ENCODE peak calls at places on chromosomes 11 and 22, in nine cellular contexts. One of them, this sample, is unnamed.

GRCh38 chr11:66727883-66728759 is 895 bp downstream of the SPTBN2 start:
- DNase-seq in heart left ventricle: no peak
- DNase-seq in Peyer's patch: no peak
- DNase-seq in astrocyte of the cerebellum: no peak
- DNase-seq in MCF 10A: no peak
- DNase-seq in BE2C: peak
- DNase-seq in A549: no peak
- DNase-seq in astrocyte of the spinal cord: no peak
- DNase-seq in mesothelial cell of epicardium: no peak
- DNase-seq in this sample: no peak

GRCh38 chr22:50260801-50261614 is 475 bp downstream of the MAPK12 start:
- DNase-seq in BE2C: peak
- DNase-seq in MCF 10A: peak
- DNase-seq in mesothelial cell of epicardium: peak
- DNase-seq in astrocyte of the spinal cord: peak
- DNase-seq in A549: no peak
- DNase-seq in astrocyte of the cerebellum: no peak
- DNase-seq in heart left ventricle: no peak
- DNase-seq in Peyer's patch: no peak
- DNase-seq in this sample: no peak

GRCh38 chr11:121634889-121635288 is 182.1 kb upstream of the SORL1-AS1 start:
- DNase-seq in heart left ventricle: no peak
- DNase-seq in mesothelial cell of epicardium: no peak
- DNase-seq in astrocyte of the spinal cord: peak
- DNase-seq in BE2C: no peak
- DNase-seq in MCF 10A: peak
- DNase-seq in astrocyte of the cerebellum: peak
- DNase-seq in A549: no peak
- DNase-seq in Peyer's patch: no peak
- DNase-seq in this sample: no peak

GRCh38 chr11:65786786-65787636 is at the start of gene OVOL1:
- DNase-seq in MCF 10A: no peak
- DNase-seq in A549: no peak
- DNase-seq in astrocyte of the cerebellum: no peak
- DNase-seq in heart left ventricle: peak
- DNase-seq in BE2C: no peak
- DNase-seq in mesothelial cell of epicardium: peak
- DNase-seq in Peyer's patch: peak
- DNase-seq in astrocyte of the spinal cord: no peak
- DNase-seq in this sample: no peak

GRCh38 chr22:46031561-46031960 is 54.6 kb upstream of the WNT7B start:
- DNase-seq in A549: no peak
- DNase-seq in MCF 10A: no peak
- DNase-seq in BE2C: no peak
- DNase-seq in astrocyte of the spinal cord: no peak
- DNase-seq in Peyer's patch: peak
- DNase-seq in mesothelial cell of epicardium: no peak
- DNase-seq in heart left ventricle: no peak
- DNase-seq in astrocyte of the cerebellum: no peak
- DNase-seq in this sample: no peak

GRCh38 chr11:88689548-88690240 is 352.2 kb upstream of the CTSC start:
- DNase-seq in Peyer's patch: no peak
- DNase-seq in BE2C: no peak
- DNase-seq in heart left ventricle: no peak
- DNase-seq in MCF 10A: peak
- DNase-seq in astrocyte of the spinal cord: no peak
- DNase-seq in astrocyte of the cerebellum: no peak
- DNase-seq in A549: no peak
- DNase-seq in mesothelial cell of epicardium: no peak
- DNase-seq in this sample: no peak

GRCh38 chr11:83508804-83509203 is 222.6 kb upstream of the CCDC90B start:
- DNase-seq in heart left ventricle: no peak
- DNase-seq in Peyer's patch: no peak
- DNase-seq in A549: no peak
- DNase-seq in MCF 10A: peak
- DNase-seq in astrocyte of the spinal cord: no peak
- DNase-seq in astrocyte of the cerebellum: no peak
- DNase-seq in BE2C: no peak
- DNase-seq in mesothelial cell of epicardium: no peak
- DNase-seq in this sample: no peak

GRCh38 chr11:105611414-105611813 is 1.5 kb downstream of the GRIA4 start:
- DNase-seq in Peyer's patch: no peak
- DNase-seq in heart left ventricle: no peak
- DNase-seq in A549: no peak
- DNase-seq in astrocyte of the cerebellum: no peak
- DNase-seq in astrocyte of the spinal cord: no peak
- DNase-seq in mesothelial cell of epicardium: no peak
- DNase-seq in BE2C: no peak
- DNase-seq in MCF 10A: no peak
- DNase-seq in this sample: no peak

GRCh38 chr22:38871360-38872171 is 450 bp downstream of the CBX6 start:
- DNase-seq in astrocyte of the spinal cord: no peak
- DNase-seq in A549: no peak
- DNase-seq in MCF 10A: no peak
- DNase-seq in heart left ventricle: no peak
- DNase-seq in mesothelial cell of epicardium: peak
- DNase-seq in Peyer's patch: no peak
- DNase-seq in astrocyte of the cerebellum: no peak
- DNase-seq in BE2C: no peak
- DNase-seq in this sample: no peak

GRCh38 chr11:126561327-126561893 is 205.9 kb downstream of the ST3GAL4 start:
- DNase-seq in A549: no peak
- DNase-seq in astrocyte of the spinal cord: peak
- DNase-seq in MCF 10A: peak
- DNase-seq in astrocyte of the cerebellum: peak
- DNase-seq in mesothelial cell of epicardium: peak
- DNase-seq in BE2C: no peak
- DNase-seq in Peyer's patch: no peak
- DNase-seq in heart left ventricle: no peak
- DNase-seq in this sample: no peak

GRCh38 chr22:44957267-44957905 is 52.4 kb downstream of the PHF21B start:
- DNase-seq in Peyer's patch: no peak
- DNase-seq in heart left ventricle: no peak
- DNase-seq in A549: no peak
- DNase-seq in astrocyte of the cerebellum: no peak
- DNase-seq in BE2C: no peak
- DNase-seq in MCF 10A: no peak
- DNase-seq in mesothelial cell of epicardium: no peak
- DNase-seq in astrocyte of the spinal cord: no peak
- DNase-seq in this sample: no peak
- TF ChIP-seq CTCF in Peyer's patch: no peak
- TF ChIP-seq CTCF in heart left ventricle: no peak
- TF ChIP-seq CTCF in A549: no peak
- TF ChIP-seq CTCF in astrocyte of the cerebellum: peak
- TF ChIP-seq CTCF in BE2C: peak
- TF ChIP-seq CTCF in MCF 10A: no peak
- TF ChIP-seq CTCF in mesothelial cell of epicardium: peak
- TF ChIP-seq CTCF in astrocyte of the spinal cord: peak
- TF ChIP-seq CTCF in this sample: no peak

DNA sequence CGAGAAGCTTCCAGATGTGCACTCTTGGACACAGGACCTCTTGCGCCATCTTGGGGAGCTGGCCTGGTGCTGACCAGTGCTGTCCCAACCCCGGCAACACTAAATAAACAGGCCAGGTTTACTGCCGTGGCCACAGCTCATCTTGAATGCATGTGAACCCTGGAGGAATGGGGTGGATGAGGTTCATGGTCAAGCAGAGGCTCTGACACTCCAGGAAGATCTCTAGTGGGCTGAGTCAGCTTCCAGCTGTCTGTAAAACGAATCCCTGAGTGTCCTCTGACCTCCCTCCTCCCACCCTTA is 51.8 kb downstream of the ALX4 start:
- DNase-seq in MCF 10A: no peak
- DNase-seq in A549: no peak
- DNase-seq in Peyer's patch: no peak
- DNase-seq in mesothelial cell of epicardium: no peak
- DNase-seq in astrocyte of the spinal cord: no peak
- DNase-seq in heart left ventricle: peak
- DNase-seq in BE2C: no peak
- DNase-seq in astrocyte of the cerebellum: no peak
- DNase-seq in this sample: no peak
- TF ChIP-seq CTCF in MCF 10A: no peak
- TF ChIP-seq CTCF in A549: no peak
- TF ChIP-seq CTCF in Peyer's patch: no peak
- TF ChIP-seq CTCF in mesothelial cell of epicardium: no peak
- TF ChIP-seq CTCF in astrocyte of the spinal cord: no peak
- TF ChIP-seq CTCF in heart left ventricle: no peak
- TF ChIP-seq CTCF in BE2C: no peak
- TF ChIP-seq CTCF in astrocyte of the cerebellum: no peak
- TF ChIP-seq CTCF in this sample: no peak

GRCh38 chr22:42425337-42425988 is 6.7 kb downstream of the NFAM1 start:
- DNase-seq in mesothelial cell of epicardium: no peak
- DNase-seq in astrocyte of the spinal cord: no peak
- DNase-seq in MCF 10A: peak
- DNase-seq in heart left ventricle: no peak
- DNase-seq in A549: no peak
- DNase-seq in Peyer's patch: peak
- DNase-seq in BE2C: no peak
- DNase-seq in astrocyte of the cerebellum: no peak
- DNase-seq in this sample: no peak
- TF ChIP-seq CTCF in mesothelial cell of epicardium: no peak
- TF ChIP-seq CTCF in astrocyte of the spinal cord: no peak
- TF ChIP-seq CTCF in MCF 10A: no peak
- TF ChIP-seq CTCF in heart left ventricle: no peak
- TF ChIP-seq CTCF in A549: no peak
- TF ChIP-seq CTCF in Peyer's patch: no peak
- TF ChIP-seq CTCF in BE2C: no peak
- TF ChIP-seq CTCF in astrocyte of the cerebellum: no peak
- TF ChIP-seq CTCF in this sample: no peak

DNA sequence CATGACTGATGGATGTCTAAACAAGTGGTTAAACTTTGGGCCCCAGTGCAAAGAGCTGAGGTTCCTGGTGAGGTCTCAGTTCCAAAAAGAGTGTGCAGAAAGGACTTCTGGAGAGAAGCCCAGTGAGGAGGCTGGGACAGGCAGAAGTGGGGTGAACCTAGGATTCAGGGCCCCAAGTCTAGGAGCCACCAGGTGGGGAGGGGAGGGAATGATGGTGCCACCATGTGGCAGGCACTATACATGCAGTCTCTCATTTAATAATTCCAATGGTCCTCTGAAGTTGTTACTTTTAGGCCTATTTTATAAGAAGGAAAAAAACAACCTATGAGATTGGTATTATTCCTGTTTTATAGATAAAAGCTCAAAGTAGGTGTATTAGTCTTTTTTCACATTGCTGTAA is 102.0 kb downstream of the INSC start:
- DNase-seq in astrocyte of the spinal cord: no peak
- DNase-seq in A549: no peak
- DNase-seq in BE2C: no peak
- DNase-seq in heart left ventricle: no peak
- DNase-seq in Peyer's patch: no peak
- DNase-seq in mesothelial cell of epicardium: no peak
- DNase-seq in MCF 10A: peak
- DNase-seq in astrocyte of the cerebellum: no peak
- DNase-seq in this sample: no peak
- TF ChIP-seq CTCF in astrocyte of the spinal cord: peak
- TF ChIP-seq CTCF in A549: peak
- TF ChIP-seq CTCF in BE2C: peak
- TF ChIP-seq CTCF in heart left ventricle: no peak
- TF ChIP-seq CTCF in Peyer's patch: no peak
- TF ChIP-seq CTCF in mesothelial cell of epicardium: no peak
- TF ChIP-seq CTCF in MCF 10A: peak
- TF ChIP-seq CTCF in astrocyte of the cerebellum: peak
- TF ChIP-seq CTCF in this sample: no peak

DNA sequence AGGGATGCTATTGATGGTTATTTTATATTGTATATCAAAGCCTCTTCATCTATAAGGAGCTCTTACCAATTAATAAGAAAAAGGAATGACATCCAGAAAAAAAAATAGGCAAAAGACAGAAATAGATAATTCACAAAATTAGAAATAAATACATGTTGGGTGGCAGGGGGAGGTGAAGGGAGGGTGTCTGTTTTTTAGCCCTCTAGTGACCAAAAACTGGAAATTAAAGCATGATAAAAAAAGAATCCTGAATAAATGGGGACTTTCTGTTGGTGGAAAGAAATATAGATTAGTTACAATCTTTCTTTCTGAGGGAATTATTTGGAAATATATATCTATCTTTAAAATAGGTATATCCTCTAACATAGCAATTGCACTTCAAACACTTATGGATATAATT is 42.0 kb upstream of the TTC36 start:
- DNase-seq in A549: peak
- DNase-seq in mesothelial cell of epicardium: no peak
- DNase-seq in astrocyte of the cerebellum: no peak
- DNase-seq in astrocyte of the spinal cord: no peak
- DNase-seq in Peyer's patch: no peak
- DNase-seq in BE2C: no peak
- DNase-seq in MCF 10A: no peak
- DNase-seq in heart left ventricle: no peak
- DNase-seq in this sample: no peak
- TF ChIP-seq CTCF in A549: peak
- TF ChIP-seq CTCF in mesothelial cell of epicardium: no peak
- TF ChIP-seq CTCF in astrocyte of the cerebellum: peak
- TF ChIP-seq CTCF in astrocyte of the spinal cord: no peak
- TF ChIP-seq CTCF in Peyer's patch: no peak
- TF ChIP-seq CTCF in BE2C: peak
- TF ChIP-seq CTCF in MCF 10A: no peak
- TF ChIP-seq CTCF in heart left ventricle: no peak
- TF ChIP-seq CTCF in this sample: peak